ENCODE peak calls at places on chromosomes 16 and 17, in six cellular contexts. Z is mesenchymal stem cell, M is gastrocnemius medialis, X is uterus, V is lung, D is cardiac muscle cell. F is an unnamed sample.

GRCh38 chr17:76909971-76910760 is 42.0 kb downstream of the MGAT5B start:
- DNase-seq in Z (peak; percentile 55), M (no peak), V (peak; percentile 42), X (no peak), D (peak; percentile 92), F (no peak)

GRCh38 chr16:15857779-15858560 is 1.1 kb upstream of the MYH11 start:
- DNase-seq in D (peak; percentile 85), X (peak; percentile 79), V (no peak), M (no peak), Z (peak; percentile 69), F (peak; percentile 92)

GRCh38 chr17:48236681-48237134 is 129.1 kb downstream of the SNX11 start:
- DNase-seq in Z (no peak), X (no peak), M (no peak), D (no peak), V (no peak), F (no peak)

GRCh38 chr17:77319211-77320031 is 178.7 kb downstream of the SEC14L1 start:
- DNase-seq in D (no peak), V (peak; percentile 87), X (peak; percentile 88), M (peak; percentile 95), Z (peak; percentile 98), F (peak; percentile 97)

GRCh38 chr17:17535957-17536356 is 39.8 kb upstream of the RASD1 start:
- DNase-seq in Z (no peak), X (no peak), D (no peak), V (peak; percentile 73), M (peak; percentile 95), F (peak; percentile 96)

GRCh38 chr17:38508570-38508950 is 80.3 kb downstream of the ARHGAP23 start:
- DNase-seq in D (no peak), X (no peak), M (no peak), Z (no peak), V (no peak), F (no peak)

GRCh38 chr16:31181102-31181830 is 1.3 kb downstream of the FUS start:
- DNase-seq in X (peak; percentile 43), M (no peak), V (peak; percentile 33), Z (peak; percentile 46), D (no peak), F (no peak)

GRCh38 chr17:59649886-59650285 is 30.2 kb downstream of the CLTC start:
- DNase-seq in M (no peak), X (no peak), Z (no peak), D (no peak), V (no peak), F (no peak)

GRCh38 chr16:35176449-35176848 is 1717.0 kb downstream of the TP53TG3F start:
- DNase-seq in X (no peak), D (no peak), M (no peak), V (no peak), Z (no peak), F (no peak)

GRCh38 chr16:85868495-85868894 is 30.5 kb upstream of the IRF8 start:
- DNase-seq in Z (no peak), D (no peak), V (no peak), X (no peak), M (no peak), F (no peak)

GRCh38 chr17:46264456-46265198 is 30.3 kb upstream of the LRRC37A start:
- DNase-seq in Z (peak; percentile 96), V (no peak), M (no peak), X (no peak), D (peak; percentile 43), F (no peak)

GRCh38 chr17:45384047-45384799 is 48.4 kb downstream of the ARHGAP27 start:
- DNase-seq in D (no peak), M (no peak), Z (no peak), X (no peak), V (no peak), F (no peak)

GRCh38 chr17:59791603-59792457 is 84.4 kb downstream of the VMP1 start:
- DNase-seq in V (no peak), X (no peak), Z (no peak), M (no peak), D (no peak), F (no peak)

GRCh38 chr16:85448557-85449194 is 164.4 kb upstream of the GSE1 start:
- DNase-seq in V (no peak), D (no peak), Z (no peak), X (peak; percentile 47), M (no peak), F (no peak)

GRCh38 chr17:17999364-18000007 is 26.8 kb downstream of the DRC3 start:
- DNase-seq in V (no peak), M (no peak), X (no peak), D (no peak), Z (peak; percentile 22), F (no peak)

GRCh38 chr17:33284022-33284421 is 9.1 kb downstream of the ASIC2 start:
- DNase-seq in V (no peak), X (peak; percentile 44), M (peak; percentile 14), D (no peak), Z (peak; percentile 60), F (no peak)

GRCh38 chr16:88678224-88678979 is 7.9 kb downstream of the SNAI3 start:
- DNase-seq in M (no peak), D (no peak), X (no peak), V (no peak), Z (no peak), F (no peak)

GRCh38 chr16:1989209-1989825 is 453 bp upstream of the SYNGR3 start:
- DNase-seq in X (no peak), D (no peak), M (no peak), Z (no peak), V (no peak), F (no peak)
- H3K4me3 ChIP-seq in X (no peak overlapping the region), D (no peak overlapping the region), M (no peak overlapping the region), Z (no peak overlapping the region), V (no peak overlapping the region), F (peak overlapping the region; percentile 58)

GRCh38 chr16:5349661-5350060 is 252.1 kb upstream of the EEF2KMT start:
- DNase-seq in Z (no peak), V (no peak), X (no peak), M (no peak), D (no peak), F (no peak)
- H3K4me3 ChIP-seq in Z (no peak overlapping the region), V (no peak overlapping the region), X (no peak overlapping the region), M (no peak overlapping the region), D (no peak overlapping the region), F (no peak overlapping the region)

GRCh38 chr17:9006175-9006767 is 15.0 kb upstream of the NTN1 start:
- DNase-seq in D (no peak), V (no peak), M (no peak), X (no peak), Z (no peak), F (no peak)

GRCh38 chr17:9002610-9003354 is 18.5 kb upstream of the NTN1 start:
- DNase-seq in D (peak; percentile 37), X (peak; percentile 28), M (no peak), Z (no peak), V (no peak), F (no peak)

GRCh38 chr17:9004961-9005285 is 16.4 kb upstream of the NTN1 start:
- DNase-seq in V (no peak), D (no peak), M (no peak), Z (no peak), X (no peak), F (no peak)

GRCh38 chr17:9003355-9004131 is 17.8 kb upstream of the NTN1 start:
- DNase-seq in M (no peak), D (no peak), Z (no peak), V (no peak), X (no peak), F (no peak)

GRCh38 chr17:9004132-9004960 is 17.0 kb upstream of the NTN1 start:
- DNase-seq in Z (no peak), M (no peak), V (no peak), D (no peak), X (no peak), F (no peak)
- H3K4me3 ChIP-seq in Z (no peak overlapping the region), M (peak overlapping the region; percentile 27), V (no peak overlapping the region), D (peak overlapping the region; percentile 9), X (no peak overlapping the region), F (peak overlapping the region; percentile 71)

GRCh38 chr17:21279582-21279981 is 4.9 kb upstream of the MAP2K3 start:
- DNase-seq in X (no peak), M (no peak), Z (no peak), V (no peak), D (no peak), F (no peak)
- H3K4me3 ChIP-seq in X (no peak overlapping the region), M (no peak overlapping the region), Z (no peak overlapping the region), V (no peak overlapping the region), D (no peak overlapping the region), F (no peak overlapping the region)

GRCh38 chr16:53509906-53510703 is 7.1 kb upstream of the AKTIP start:
- DNase-seq in Z (peak; percentile 64), D (peak; percentile 79), V (peak; percentile 68), X (peak; percentile 65), M (peak; percentile 57), F (peak; percentile 79)
- H3K4me3 ChIP-seq in Z (no peak overlapping the region), D (no peak overlapping the region), V (no peak overlapping the region), X (no peak overlapping the region), M (no peak overlapping the region), F (peak overlapping the region; percentile 43)

F was measured in coronary artery.